ENCODE peak calls at places on chromosomes 11 and 22, in six cellular contexts. A is adipocyte; G is stimulated activated CD4-positive, alpha-beta T cell treated with anti-CD3 and anti-CD28 coated beads, TNF-alpha, amount 100 ng/mL, for 4 hours; K is EH; Q is hippocampal formation; E is stimulated activated CD8-positive, alpha-beta memory T cell treated with anti-CD3 and anti-CD28 coated beads, Interleukin-2, amount 100 ng/mL, for 48 hours. P is an unnamed sample.

GRCh38 chr11:135075740-135076139 is 663.7 kb upstream of the B3GAT1 start:
- DNase-seq in A (peak; percentile 58), G (peak; percentile 8), K (peak; percentile 8), Q (no peak), E (peak; percentile 44), P (peak; percentile 95)

GRCh38 chr11:118682372-118682771 is 2.9 kb upstream of the TREH start:
- DNase-seq in A (no peak), G (no peak), K (no peak), Q (no peak), E (no peak), P (no peak)

GRCh38 chr11:12298610-12299009 is 78.8 kb upstream of the PARVA start:
- DNase-seq in A (no peak), G (no peak), K (no peak), Q (no peak), E (no peak), P (no peak)

GRCh38 chr22:24952837-24953293 is 349 bp downstream of the KIAA1671 start:
- DNase-seq in A (peak; percentile 62), G (no peak), K (peak; percentile 11), Q (no peak), E (no peak), P (peak; percentile 58)

GRCh38 chr22:49460662-49461371 is 366.9 kb downstream of the BRD1 start:
- DNase-seq in A (no peak), G (no peak), K (no peak), Q (no peak), E (no peak), P (no peak)

GRCh38 chr22:19213496-19214473 is 35.2 kb upstream of the SLC25A1 start:
- DNase-seq in A (no peak), G (no peak), K (peak; percentile 8), Q (no peak), E (no peak), P (no peak)

GRCh38 chr22:45632791-45633515 is 38.7 kb upstream of the ATXN10 start:
- DNase-seq in A (no peak), G (no peak), K (peak; percentile 16), Q (no peak), E (no peak), P (no peak)

GRCh38 chr22:49923445-49923844 is 5.0 kb downstream of the CRELD2 start:
- DNase-seq in A (no peak), G (no peak), K (peak; percentile 28), Q (no peak), E (no peak), P (no peak)

GRCh38 chr22:44363214-44363979 is 50.6 kb upstream of the SHISAL1 start:
- DNase-seq in A (peak; percentile 98), G (no peak), K (peak; percentile 97), Q (no peak), E (no peak), P (peak; percentile 98)

GRCh38 chr11:77967121-77967520 is 27.3 kb downstream of the INTS4 start:
- DNase-seq in A (no peak), G (no peak), K (no peak), Q (no peak), E (no peak), P (no peak)

GRCh38 chr22:29308791-29309262 is 2.4 kb downstream of the GAS2L1 start:
- DNase-seq in A (peak; percentile 18), G (no peak), K (peak; percentile 84), Q (no peak), E (no peak), P (peak; percentile 44)

GRCh38 chr11:76459299-76459698 is 14.5 kb downstream of the EMSY start:
- DNase-seq in A (peak; percentile 12), G (no peak), K (peak; percentile 3), Q (no peak), E (no peak), P (no peak)

GRCh38 chr11:129249923-129250322 is 57.8 kb upstream of the ARHGAP32 start:
- DNase-seq in A (no peak), G (no peak), K (peak; percentile 31), Q (no peak), E (no peak), P (no peak)

GRCh38 chr11:59557940-59558643 is 46.8 kb downstream of the OR4D9 start:
- DNase-seq in A (peak; percentile 14), G (no peak), K (no peak), Q (no peak), E (no peak), P (no peak)

GRCh38 chr22:29706991-29707390 is 12.8 kb upstream of the CABP7 start:
- DNase-seq in A (no peak), G (no peak), K (no peak), Q (no peak), E (no peak), P (no peak)

GRCh38 chr11:69215216-69215615 is 59.5 kb downstream of the SMIM38 start:
- DNase-seq in A (no peak), G (no peak), K (no peak), Q (no peak), E (no peak), P (no peak)

GRCh38 chr22:50348058-50348457 is 4.9 kb downstream of the PPP6R2 start:
- DNase-seq in A (no peak), G (no peak), K (no peak), Q (no peak), E (no peak), P (no peak)

GRCh38 chr22:21823740-21824438 is 43.6 kb downstream of the MAPK1 start:
- DNase-seq in A (peak; percentile 45), G (no peak), K (peak; percentile 84), Q (no peak), E (no peak), P (peak; percentile 54)

GRCh38 chr22:20063271-20064139 is 16.5 kb upstream of the DGCR8 start:
- DNase-seq in A (no peak), G (no peak), K (no peak), Q (no peak), E (no peak), P (no peak)

GRCh38 chr22:31680764-31681624 is 19.0 kb upstream of the PISD start:
- DNase-seq in A (peak; percentile 79), G (no peak), K (peak; percentile 85), Q (no peak), E (no peak), P (peak; percentile 52)

GRCh38 chr22:36386351-36386899 is 1.3 kb downstream of the MYH9 start:
- DNase-seq in A (peak; percentile 65), G (no peak), K (no peak), Q (no peak), E (peak; percentile 64), P (no peak)

GRCh38 chr22:17575681-17576080 is 12.4 kb downstream of the SLC25A18 start:
- DNase-seq in A (no peak), G (no peak), K (no peak), Q (peak; percentile 50), E (no peak), P (no peak)

GRCh38 chr11:19849947-19850593 is 137.4 kb downstream of the NAV2 start:
- DNase-seq in A (no peak), G (no peak), K (peak; percentile 51), Q (no peak), E (no peak), P (no peak)

GRCh38 chr11:117009905-117010605 is 88.2 kb downstream of the SIK3 start:
- DNase-seq in A (no peak), G (no peak), K (peak; percentile 16), Q (no peak), E (no peak), P (no peak)

GRCh38 chr22:50323900-50324299 is 2.9 kb downstream of the DENND6B start:
- DNase-seq in A (no peak), G (no peak), K (no peak), Q (no peak), E (no peak), P (no peak)

P was measured in fibroblast of villous mesenchyme.